ENCODE peak calls at places on chromosomes 1 and 21, in six cellular contexts. One of them, this sample, is unnamed.

GRCh38 chr1:209318302-209319056 is 265.0 kb upstream of the CAMK1G start:
- DNase-seq in aorta: no peak
- DNase-seq in EL: peak
- DNase-seq in mucosa of gallbladder: no peak
- DNase-seq in CD8-positive, alpha-beta memory T cell: no peak
- DNase-seq in stimulated activated CD4-positive, alpha-beta T cell treated with anti-CD3 and anti-CD28 coated beads, TNF-alpha, amount 100 ng/mL, for 24 hours: no peak
- DNase-seq in this sample: no peak

GRCh38 chr21:31929548-31929947 is 56.7 kb downstream of the HUNK start:
- DNase-seq in aorta: no peak
- DNase-seq in EL: no peak
- DNase-seq in mucosa of gallbladder: no peak
- DNase-seq in CD8-positive, alpha-beta memory T cell: no peak
- DNase-seq in stimulated activated CD4-positive, alpha-beta T cell treated with anti-CD3 and anti-CD28 coated beads, TNF-alpha, amount 100 ng/mL, for 24 hours: no peak
- DNase-seq in this sample: no peak

GRCh38 chr1:39128959-39129358 is 75.5 kb upstream of the MACF1 start:
- DNase-seq in aorta: no peak
- DNase-seq in EL: no peak
- DNase-seq in mucosa of gallbladder: peak
- DNase-seq in CD8-positive, alpha-beta memory T cell: no peak
- DNase-seq in stimulated activated CD4-positive, alpha-beta T cell treated with anti-CD3 and anti-CD28 coated beads, TNF-alpha, amount 100 ng/mL, for 24 hours: no peak
- DNase-seq in this sample: no peak

GRCh38 chr1:225626698-225627097 is 26.2 kb downstream of the ENAH start:
- DNase-seq in aorta: no peak
- DNase-seq in EL: no peak
- DNase-seq in mucosa of gallbladder: no peak
- DNase-seq in CD8-positive, alpha-beta memory T cell: no peak
- DNase-seq in stimulated activated CD4-positive, alpha-beta T cell treated with anti-CD3 and anti-CD28 coated beads, TNF-alpha, amount 100 ng/mL, for 24 hours: no peak
- DNase-seq in this sample: no peak

GRCh38 chr1:22801753-22802152 is 91.1 kb downstream of the EPHB2 start:
- DNase-seq in aorta: no peak
- DNase-seq in EL: no peak
- DNase-seq in mucosa of gallbladder: no peak
- DNase-seq in CD8-positive, alpha-beta memory T cell: no peak
- DNase-seq in stimulated activated CD4-positive, alpha-beta T cell treated with anti-CD3 and anti-CD28 coated beads, TNF-alpha, amount 100 ng/mL, for 24 hours: no peak
- DNase-seq in this sample: no peak

GRCh38 chr1:1120096-1120495 is 4.2 kb upstream of the C1orf159 start:
- DNase-seq in aorta: no peak
- DNase-seq in EL: no peak
- DNase-seq in mucosa of gallbladder: no peak
- DNase-seq in CD8-positive, alpha-beta memory T cell: peak
- DNase-seq in stimulated activated CD4-positive, alpha-beta T cell treated with anti-CD3 and anti-CD28 coated beads, TNF-alpha, amount 100 ng/mL, for 24 hours: no peak
- DNase-seq in this sample: no peak

GRCh38 chr1:106944721-106945120 is 111.8 kb upstream of the PRMT6 start:
- DNase-seq in aorta: no peak
- DNase-seq in EL: no peak
- DNase-seq in mucosa of gallbladder: no peak
- DNase-seq in CD8-positive, alpha-beta memory T cell: no peak
- DNase-seq in stimulated activated CD4-positive, alpha-beta T cell treated with anti-CD3 and anti-CD28 coated beads, TNF-alpha, amount 100 ng/mL, for 24 hours: no peak
- DNase-seq in this sample: no peak

GRCh38 chr1:77139389-77139788 is 79.8 kb downstream of the PIGK start:
- DNase-seq in aorta: no peak
- DNase-seq in EL: no peak
- DNase-seq in mucosa of gallbladder: no peak
- DNase-seq in CD8-positive, alpha-beta memory T cell: no peak
- DNase-seq in stimulated activated CD4-positive, alpha-beta T cell treated with anti-CD3 and anti-CD28 coated beads, TNF-alpha, amount 100 ng/mL, for 24 hours: no peak
- DNase-seq in this sample: no peak

GRCh38 chr21:18354947-18355346 is 48.6 kb downstream of the TMPRSS15 start:
- DNase-seq in aorta: no peak
- DNase-seq in EL: no peak
- DNase-seq in mucosa of gallbladder: no peak
- DNase-seq in CD8-positive, alpha-beta memory T cell: no peak
- DNase-seq in stimulated activated CD4-positive, alpha-beta T cell treated with anti-CD3 and anti-CD28 coated beads, TNF-alpha, amount 100 ng/mL, for 24 hours: no peak
- DNase-seq in this sample: no peak

GRCh38 chr1:115430717-115431116 is 92.7 kb upstream of the NGF start:
- DNase-seq in aorta: no peak
- DNase-seq in EL: peak
- DNase-seq in mucosa of gallbladder: peak
- DNase-seq in CD8-positive, alpha-beta memory T cell: no peak
- DNase-seq in stimulated activated CD4-positive, alpha-beta T cell treated with anti-CD3 and anti-CD28 coated beads, TNF-alpha, amount 100 ng/mL, for 24 hours: no peak
- DNase-seq in this sample: no peak

GRCh38 chr21:18468775-18469174 is 65.2 kb upstream of the TMPRSS15 start:
- DNase-seq in aorta: no peak
- DNase-seq in EL: no peak
- DNase-seq in mucosa of gallbladder: no peak
- DNase-seq in CD8-positive, alpha-beta memory T cell: no peak
- DNase-seq in stimulated activated CD4-positive, alpha-beta T cell treated with anti-CD3 and anti-CD28 coated beads, TNF-alpha, amount 100 ng/mL, for 24 hours: no peak
- DNase-seq in this sample: no peak

GRCh38 chr1:201513498-201514243 is 6.7 kb upstream of the CSRP1 start:
- DNase-seq in aorta: no peak
- DNase-seq in EL: no peak
- DNase-seq in mucosa of gallbladder: no peak
- DNase-seq in CD8-positive, alpha-beta memory T cell: no peak
- DNase-seq in stimulated activated CD4-positive, alpha-beta T cell treated with anti-CD3 and anti-CD28 coated beads, TNF-alpha, amount 100 ng/mL, for 24 hours: no peak
- DNase-seq in this sample: no peak

GRCh38 chr1:151924691-151925587 is 15.6 kb upstream of the THEM4 start:
- DNase-seq in aorta: no peak
- DNase-seq in EL: no peak
- DNase-seq in mucosa of gallbladder: no peak
- DNase-seq in CD8-positive, alpha-beta memory T cell: no peak
- DNase-seq in stimulated activated CD4-positive, alpha-beta T cell treated with anti-CD3 and anti-CD28 coated beads, TNF-alpha, amount 100 ng/mL, for 24 hours: no peak
- DNase-seq in this sample: no peak

GRCh38 chr1:24735619-24736375 is 9.4 kb upstream of the CLIC4 start:
- DNase-seq in aorta: no peak
- DNase-seq in EL: peak
- DNase-seq in mucosa of gallbladder: no peak
- DNase-seq in CD8-positive, alpha-beta memory T cell: no peak
- DNase-seq in stimulated activated CD4-positive, alpha-beta T cell treated with anti-CD3 and anti-CD28 coated beads, TNF-alpha, amount 100 ng/mL, for 24 hours: no peak
- DNase-seq in this sample: no peak

GRCh38 chr1:114320586-114320985 is 166.9 kb upstream of the SYT6 start:
- DNase-seq in aorta: no peak
- DNase-seq in EL: peak
- DNase-seq in mucosa of gallbladder: no peak
- DNase-seq in CD8-positive, alpha-beta memory T cell: no peak
- DNase-seq in stimulated activated CD4-positive, alpha-beta T cell treated with anti-CD3 and anti-CD28 coated beads, TNF-alpha, amount 100 ng/mL, for 24 hours: no peak
- DNase-seq in this sample: no peak

GRCh38 chr1:66217021-66217420 is 316.9 kb upstream of the SGIP1 start:
- DNase-seq in aorta: no peak
- DNase-seq in EL: peak
- DNase-seq in mucosa of gallbladder: no peak
- DNase-seq in CD8-positive, alpha-beta memory T cell: no peak
- DNase-seq in stimulated activated CD4-positive, alpha-beta T cell treated with anti-CD3 and anti-CD28 coated beads, TNF-alpha, amount 100 ng/mL, for 24 hours: no peak
- DNase-seq in this sample: no peak

GRCh38 chr21:46156378-46156645 is 933 bp upstream of the FTCD start:
- DNase-seq in aorta: peak
- DNase-seq in EL: no peak
- DNase-seq in mucosa of gallbladder: no peak
- DNase-seq in CD8-positive, alpha-beta memory T cell: no peak
- DNase-seq in stimulated activated CD4-positive, alpha-beta T cell treated with anti-CD3 and anti-CD28 coated beads, TNF-alpha, amount 100 ng/mL, for 24 hours: no peak
- DNase-seq in this sample: no peak